ENCODE peak calls at places on chromosomes 11 and 22, in six cellular contexts. Q is HCT116, M is K562, B is SK-N-SH, T is HepG2, V is GM12878. C is an unnamed sample.

GRCh38 chr11:119490253-119491006 is 67.5 kb upstream of the THY1 start:
- DNase-seq in B (no peak), Q (no peak), M (no peak), T (no peak), V (no peak), C (no peak)

GRCh38 chr22:21568207-21569075 is 927 bp downstream of the UBE2L3 start:
- DNase-seq in Q (no peak), V (no peak), T (peak), M (peak), B (peak), C (no peak)

GRCh38 chr22:46073683-46074504 is 76.4 kb upstream of the PPARA start:
- DNase-seq in M (no peak), T (no peak), V (no peak), B (no peak), Q (no peak), C (no peak)

GRCh38 chr11:66468691-66469090 is 2.0 kb downstream of the PELI3 start:
- DNase-seq in T (no peak), M (no peak), V (no peak), Q (no peak), B (no peak), C (no peak)

GRCh38 chr22:42902875-42903510 is 45.9 kb upstream of the ARFGAP3 start:
- DNase-seq in V (no peak), M (no peak), Q (no peak), B (no peak), T (no peak), C (no peak)

GRCh38 chr22:20589614-20590476 is 82.4 kb downstream of the MED15 start:
- DNase-seq in Q (no peak), B (no peak), T (no peak), M (no peak), V (no peak), C (no peak)

GRCh38 chr22:40176921-40177737 is 596 bp upstream of the TNRC6B start:
- DNase-seq in V (peak), B (no peak), T (peak), Q (no peak), M (peak), C (no peak)

GRCh38 chr22:49646876-49647275 is 180.8 kb downstream of the BRD1 start:
- DNase-seq in M (no peak), V (no peak), T (no peak), Q (no peak), B (no peak), C (no peak)

GRCh38 chr11:23679041-23679440 is 817.8 kb upstream of the LUZP2 start:
- DNase-seq in Q (no peak), T (no peak), B (no peak), M (no peak), V (no peak), C (no peak)

GRCh38 chr11:95867105-95867504 is 56.8 kb downstream of the MTMR2 start:
- DNase-seq in V (no peak), T (no peak), M (no peak), B (no peak), Q (no peak), C (no peak)

GRCh38 chr11:95863486-95864140 is 60.3 kb downstream of the MTMR2 start:
- DNase-seq in B (no peak), V (no peak), T (no peak), M (no peak), Q (no peak), C (no peak)
- TF ChIP-seq REST in B (no peak), V (no peak), T (no peak), M (no peak), Q (no peak), C (no peak)

GRCh38 chr11:45736424-45736823 is 68.5 kb upstream of the SLC35C1 start:
- DNase-seq in V (no peak), B (no peak), Q (no peak), M (no peak), T (peak), C (no peak)
- TF ChIP-seq SIN3A in V (no peak), B (no peak), Q (no peak), M (no peak), T (no peak), C (no peak)

DNA sequence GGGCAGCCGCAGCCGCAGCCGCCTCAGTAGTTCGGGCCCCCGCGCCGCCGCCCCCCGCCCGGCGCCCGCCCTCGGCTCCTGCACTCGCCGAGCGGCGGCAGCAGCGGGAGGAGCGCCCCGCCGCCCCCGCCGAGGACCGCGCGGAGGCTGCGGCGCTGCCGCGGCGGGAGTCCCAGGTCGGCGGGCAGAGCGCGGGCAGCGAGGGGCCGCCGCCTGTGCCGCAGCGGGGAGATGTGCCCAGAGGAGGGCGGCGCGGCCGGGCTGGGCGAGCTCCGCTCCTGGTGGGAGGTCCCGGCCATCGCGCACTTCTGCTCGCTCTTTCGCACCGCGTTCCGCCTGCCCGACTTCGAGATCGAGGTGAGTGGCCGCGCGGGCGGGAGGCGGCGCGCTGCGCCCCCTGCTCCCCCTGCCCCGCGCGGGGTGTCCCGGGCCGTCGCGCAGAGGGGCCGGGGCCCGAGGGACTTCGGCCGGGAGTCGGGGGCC is 334 bp downstream of the CECR2 start:
- DNase-seq in M (peak), Q (no peak), T (no peak), V (no peak), B (peak), C (no peak)
- H3K4me3 ChIP-seq in M (peak), Q (peak), T (peak), V (peak), B (no peak), C (peak)

GRCh38 chr11:64230209-64230984 is at the start of gene DNAJC4:
- DNase-seq in Q (peak), M (peak), V (peak), T (peak), B (peak), C (no peak)
- TF ChIP-seq REST in Q (no peak), M (peak), V (no peak), T (no peak), B (no peak), C (no peak)

C was measured in Panc1.